ENCODE peak calls at places on chromosomes 11 and 22, in seven cellular contexts. N, V, E, U, F, C and H are unnamed samples.

GRCh38 chr11:82703796-82704195 is 29.9 kb downstream of the FAM181B start:
- DNase-seq in E (no peak), N (no peak), U (no peak), C (no peak), V (no peak), F (no peak), H (no peak)

GRCh38 chr22:50674606-50675552 is 2.3 kb downstream of the SHANK3 start:
- DNase-seq in F (no peak), U (peak), V (no peak), E (peak), C (no peak), N (no peak), H (no peak)

GRCh38 chr11:95483339-95483738 is 252.3 kb upstream of the SESN3 start:
- DNase-seq in E (no peak), V (peak), F (no peak), C (no peak), U (no peak), N (no peak), H (no peak)

GRCh38 chr22:29291215-29291614 is 15.2 kb upstream of the GAS2L1 start:
- DNase-seq in F (no peak), E (no peak), N (no peak), U (no peak), V (no peak), C (no peak), H (no peak)

GRCh38 chr11:72298931-72299330 is 55.0 kb upstream of the PHOX2A start:
- DNase-seq in U (no peak), N (no peak), E (no peak), C (no peak), F (no peak), V (no peak), H (no peak)

GRCh38 chr22:47215851-47216250 is 453.4 kb downstream of the TBC1D22A start:
- DNase-seq in E (no peak), C (no peak), N (no peak), V (no peak), U (no peak), F (no peak), H (no peak)

GRCh38 chr22:37746366-37747089 is 49.7 kb downstream of the TRIOBP start:
- DNase-seq in V (peak), N (no peak), E (no peak), F (no peak), U (no peak), C (no peak), H (peak)

GRCh38 chr11:128937480-128937879 is 5.2 kb downstream of the TP53AIP1 start:
- DNase-seq in V (no peak), E (no peak), N (no peak), F (no peak), C (no peak), U (no peak), H (no peak)

GRCh38 chr22:26921726-26922125 is 264.3 kb downstream of the MIAT start:
- DNase-seq in V (no peak), E (no peak), U (no peak), N (no peak), C (peak), F (no peak), H (no peak)